ENCODE peak calls at places on chromosomes 4 and X, in eight cellular contexts. One of them, this sample, is unnamed.

GRCh38 chrX:39848243-39848642 is 249.5 kb downstream of the BCOR start:
- DNase-seq in activated CD4-positive, alpha-beta T cell treated with anti-CD3 and anti-CD28 coated beads, Interleukin-2, amount 50 U/mL, for 1 hour: no peak
- DNase-seq in KG1: no peak
- DNase-seq in cardiac septum: no peak
- DNase-seq in erythroblast: no peak
- DNase-seq in K562: peak
- DNase-seq in neural crest cell: no peak
- DNase-seq in ELR: no peak
- DNase-seq in this sample: no peak

GRCh38 chr4:125666635-125667034 is 351.9 kb downstream of the FAT4 start:
- DNase-seq in activated CD4-positive, alpha-beta T cell treated with anti-CD3 and anti-CD28 coated beads, Interleukin-2, amount 50 U/mL, for 1 hour: no peak
- DNase-seq in KG1: no peak
- DNase-seq in cardiac septum: no peak
- DNase-seq in erythroblast: no peak
- DNase-seq in K562: no peak
- DNase-seq in neural crest cell: no peak
- DNase-seq in ELR: no peak
- DNase-seq in this sample: no peak

GRCh38 chr4:139084425-139085093 is 69.0 kb downstream of the NOCT start:
- DNase-seq in activated CD4-positive, alpha-beta T cell treated with anti-CD3 and anti-CD28 coated beads, Interleukin-2, amount 50 U/mL, for 1 hour: no peak
- DNase-seq in KG1: peak
- DNase-seq in cardiac septum: no peak
- DNase-seq in erythroblast: peak
- DNase-seq in K562: no peak
- DNase-seq in neural crest cell: no peak
- DNase-seq in ELR: peak
- DNase-seq in this sample: no peak

GRCh38 chr4:152618971-152619370 is 60.8 kb downstream of the TMEM154 start:
- DNase-seq in activated CD4-positive, alpha-beta T cell treated with anti-CD3 and anti-CD28 coated beads, Interleukin-2, amount 50 U/mL, for 1 hour: no peak
- DNase-seq in KG1: no peak
- DNase-seq in cardiac septum: no peak
- DNase-seq in erythroblast: no peak
- DNase-seq in K562: no peak
- DNase-seq in neural crest cell: no peak
- DNase-seq in ELR: no peak
- DNase-seq in this sample: no peak

GRCh38 chr4:176150283-176150682 is 45.1 kb downstream of the SPATA4 start:
- DNase-seq in activated CD4-positive, alpha-beta T cell treated with anti-CD3 and anti-CD28 coated beads, Interleukin-2, amount 50 U/mL, for 1 hour: no peak
- DNase-seq in KG1: no peak
- DNase-seq in cardiac septum: no peak
- DNase-seq in erythroblast: no peak
- DNase-seq in K562: no peak
- DNase-seq in neural crest cell: no peak
- DNase-seq in ELR: peak
- DNase-seq in this sample: peak

GRCh38 chr4:179285696-179286095 is 1843.5 kb upstream of the AGA start:
- DNase-seq in activated CD4-positive, alpha-beta T cell treated with anti-CD3 and anti-CD28 coated beads, Interleukin-2, amount 50 U/mL, for 1 hour: no peak
- DNase-seq in KG1: no peak
- DNase-seq in cardiac septum: no peak
- DNase-seq in erythroblast: no peak
- DNase-seq in K562: no peak
- DNase-seq in neural crest cell: no peak
- DNase-seq in ELR: no peak
- DNase-seq in this sample: no peak

GRCh38 chrX:88101968-88102367 is 584.4 kb downstream of the KLHL4 start:
- DNase-seq in activated CD4-positive, alpha-beta T cell treated with anti-CD3 and anti-CD28 coated beads, Interleukin-2, amount 50 U/mL, for 1 hour: no peak
- DNase-seq in KG1: no peak
- DNase-seq in cardiac septum: no peak
- DNase-seq in erythroblast: no peak
- DNase-seq in K562: no peak
- DNase-seq in neural crest cell: no peak
- DNase-seq in ELR: no peak
- DNase-seq in this sample: no peak

GRCh38 chrX:113009837-113010236 is 169.2 kb upstream of the AMOT start:
- DNase-seq in activated CD4-positive, alpha-beta T cell treated with anti-CD3 and anti-CD28 coated beads, Interleukin-2, amount 50 U/mL, for 1 hour: no peak
- DNase-seq in KG1: no peak
- DNase-seq in cardiac septum: no peak
- DNase-seq in erythroblast: no peak
- DNase-seq in K562: no peak
- DNase-seq in neural crest cell: no peak
- DNase-seq in ELR: no peak
- DNase-seq in this sample: no peak

GRCh38 chrX:47629419-47630210 is at the start of gene CFP:
- DNase-seq in activated CD4-positive, alpha-beta T cell treated with anti-CD3 and anti-CD28 coated beads, Interleukin-2, amount 50 U/mL, for 1 hour: no peak
- DNase-seq in KG1: no peak
- DNase-seq in cardiac septum: peak
- DNase-seq in erythroblast: no peak
- DNase-seq in K562: no peak
- DNase-seq in neural crest cell: no peak
- DNase-seq in ELR: no peak
- DNase-seq in this sample: no peak

GRCh38 chr4:15378055-15378454 is 49.8 kb upstream of the C1QTNF7 start:
- DNase-seq in activated CD4-positive, alpha-beta T cell treated with anti-CD3 and anti-CD28 coated beads, Interleukin-2, amount 50 U/mL, for 1 hour: no peak
- DNase-seq in KG1: no peak
- DNase-seq in cardiac septum: no peak
- DNase-seq in erythroblast: no peak
- DNase-seq in K562: no peak
- DNase-seq in neural crest cell: no peak
- DNase-seq in ELR: peak
- DNase-seq in this sample: no peak

GRCh38 chr4:3302164-3302785 is 9.5 kb downstream of the RGS12 start:
- DNase-seq in activated CD4-positive, alpha-beta T cell treated with anti-CD3 and anti-CD28 coated beads, Interleukin-2, amount 50 U/mL, for 1 hour: peak
- DNase-seq in KG1: no peak
- DNase-seq in cardiac septum: peak
- DNase-seq in erythroblast: no peak
- DNase-seq in K562: no peak
- DNase-seq in neural crest cell: no peak
- DNase-seq in ELR: no peak
- DNase-seq in this sample: no peak

GRCh38 chr4:38157592-38157991 is 197.4 kb downstream of the PTTG2 start:
- DNase-seq in activated CD4-positive, alpha-beta T cell treated with anti-CD3 and anti-CD28 coated beads, Interleukin-2, amount 50 U/mL, for 1 hour: no peak
- DNase-seq in KG1: no peak
- DNase-seq in cardiac septum: no peak
- DNase-seq in erythroblast: no peak
- DNase-seq in K562: no peak
- DNase-seq in neural crest cell: no peak
- DNase-seq in ELR: no peak
- DNase-seq in this sample: no peak

GRCh38 chr4:151676301-151676700 is 84.5 kb downstream of the GATB start:
- DNase-seq in activated CD4-positive, alpha-beta T cell treated with anti-CD3 and anti-CD28 coated beads, Interleukin-2, amount 50 U/mL, for 1 hour: no peak
- DNase-seq in KG1: no peak
- DNase-seq in cardiac septum: no peak
- DNase-seq in erythroblast: no peak
- DNase-seq in K562: no peak
- DNase-seq in neural crest cell: no peak
- DNase-seq in ELR: peak
- DNase-seq in this sample: no peak

GRCh38 chr4:7841071-7841470 is 98.6 kb downstream of the AFAP1 start:
- DNase-seq in activated CD4-positive, alpha-beta T cell treated with anti-CD3 and anti-CD28 coated beads, Interleukin-2, amount 50 U/mL, for 1 hour: no peak
- DNase-seq in KG1: no peak
- DNase-seq in cardiac septum: no peak
- DNase-seq in erythroblast: no peak
- DNase-seq in K562: no peak
- DNase-seq in neural crest cell: no peak
- DNase-seq in ELR: no peak
- DNase-seq in this sample: no peak

This sample was measured in cerebellar cortex.